ENCODE peak calls at places on chromosomes 16 and 17, in six cellular contexts. U, W, G, E, O and H are unnamed samples.

GRCh38 chr16:79066621-79067020 is 533.9 kb downstream of the MAF start:
- DNase-seq in U (no peak), W (no peak), G (no peak), E (no peak), O (no peak), H (no peak)

GRCh38 chr17:3527896-3528603 is 29.6 kb downstream of the TRPV3 start:
- DNase-seq in U (no peak), W (no peak), G (no peak), E (no peak), O (no peak), H (no peak)

GRCh38 chr17:50310455-50311111 is 35.3 kb upstream of the XYLT2 start:
- DNase-seq in U (no peak), W (no peak), G (no peak), E (no peak), O (no peak), H (no peak)

GRCh38 chr16:29697391-29697790 is 18.4 kb downstream of the QPRT start:
- DNase-seq in U (no peak), W (no peak), G (no peak), E (no peak), O (no peak), H (no peak)

GRCh38 chr17:57445051-57445450 is 188.7 kb downstream of the MSI2 start:
- DNase-seq in U (no peak), W (no peak), G (no peak), E (peak; percentile 80), O (no peak), H (no peak)

GRCh38 chr16:77227745-77228144 is 28.5 kb downstream of the SYCE1L start:
- DNase-seq in U (no peak), W (peak; percentile 23), G (no peak), E (no peak), O (no peak), H (no peak)

GRCh38 chr16:30356401-30357084 is 1.4 kb upstream of the CD2BP2 start:
- DNase-seq in U (no peak), W (peak; percentile 31), G (no peak), E (no peak), O (no peak), H (no peak)

GRCh38 chr16:83011101-83011720 is 384.4 kb downstream of the CDH13 start:
- DNase-seq in U (no peak), W (no peak), G (no peak), E (no peak), O (no peak), H (no peak)

DNA sequence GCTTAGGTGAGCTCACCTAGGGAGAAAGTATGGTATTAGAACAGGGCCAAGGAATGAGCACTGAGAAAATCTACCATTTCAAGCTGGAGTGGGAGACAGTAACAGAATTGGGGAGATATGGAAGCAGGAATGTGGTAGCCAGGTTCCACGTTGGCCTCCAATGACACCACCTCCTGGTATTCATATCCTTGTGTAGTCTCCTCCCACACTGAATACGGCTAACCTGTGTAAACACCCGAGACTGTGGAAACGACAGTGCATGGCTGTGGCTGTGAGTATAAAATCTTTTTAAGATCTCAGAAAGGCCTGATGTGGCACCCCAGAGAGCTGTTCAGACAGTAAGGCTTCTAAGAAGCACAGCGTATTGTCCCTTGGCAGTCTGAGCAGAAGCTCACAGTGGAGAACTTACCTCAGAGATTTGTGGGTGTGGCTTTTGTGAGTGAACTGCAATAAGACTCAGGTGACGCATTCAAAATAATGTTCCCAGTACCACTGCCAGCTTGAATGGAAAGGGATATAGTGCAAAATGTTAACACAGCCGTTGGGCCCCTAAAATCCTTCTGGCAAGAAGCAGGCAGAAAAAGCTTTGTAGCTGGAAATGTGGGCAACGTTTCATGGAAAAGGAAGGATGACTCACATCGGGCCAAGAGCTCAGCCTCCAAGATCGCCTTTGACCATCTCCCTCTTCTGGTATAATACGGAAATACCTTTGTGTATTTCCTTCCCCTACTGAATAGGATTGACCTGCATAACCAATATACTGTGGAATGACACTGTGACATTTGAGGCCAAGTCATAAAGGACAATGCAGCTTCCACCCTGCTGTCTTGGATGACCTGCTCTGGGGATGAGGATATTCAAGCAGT is 14.4 kb downstream of the SDR42E1 start:
- DNase-seq in U (peak; percentile 52), W (no peak), G (no peak), E (peak; percentile 76), O (no peak), H (no peak)
- TF ChIP-seq CTCF in U (peak; percentile 25), W (no peak), G (no peak), E (peak; percentile 30), O (no peak), H (no peak)

GRCh38 chr17:75877752-75878173 is 618 bp downstream of the TRIM47 start:
- DNase-seq in U (peak; percentile 70), W (peak; percentile 81), G (peak; percentile 70), E (peak; percentile 72), O (peak; percentile 60), H (peak; percentile 85)

GRCh38 chr17:75875182-75875939 is 3.0 kb downstream of the TRIM47 start:
- DNase-seq in U (no peak), W (no peak), G (no peak), E (no peak), O (no peak), H (peak; percentile 10)

GRCh38 chr17:75876938-75877751 is 1.2 kb downstream of the TRIM47 start:
- DNase-seq in U (peak; percentile 97), W (peak; percentile 70), G (no peak), E (peak; percentile 93), O (no peak), H (no peak)

GRCh38 chr17:75875940-75876189 is 2.5 kb downstream of the TRIM47 start:
- DNase-seq in U (no peak), W (no peak), G (no peak), E (no peak), O (no peak), H (no peak)

GRCh38 chr17:75876190-75876937 is 2.0 kb downstream of the TRIM47 start:
- DNase-seq in U (no peak), W (peak; percentile 88), G (peak; percentile 89), E (no peak), O (peak; percentile 79), H (peak; percentile 72)
- TF ChIP-seq CTCF in U (no peak), W (peak; percentile 39), G (peak; percentile 15), E (no peak), O (peak; percentile 47), H (peak; percentile 14)

DNA sequence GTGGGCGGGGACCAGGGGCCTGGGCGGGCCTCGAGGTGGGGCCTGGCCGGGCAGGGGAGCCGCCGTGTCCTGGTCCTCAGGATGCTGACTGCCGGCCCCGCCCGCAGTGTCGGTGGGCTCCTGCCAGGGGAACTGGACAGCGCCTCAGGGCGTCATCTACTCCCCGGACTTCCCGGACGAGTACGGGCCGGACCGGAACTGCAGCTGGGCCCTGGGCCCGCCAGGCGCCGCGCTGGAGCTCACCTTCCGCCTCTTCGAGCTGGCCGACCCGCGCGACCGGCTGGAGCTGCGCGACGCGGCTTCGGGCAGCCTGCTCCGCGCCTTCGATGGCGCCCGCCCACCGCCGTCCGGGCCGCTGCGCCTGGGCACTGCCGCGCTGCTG is 2.4 kb upstream of the PAQR4 start:
- DNase-seq in U (no peak), W (no peak), G (peak; percentile 19), E (no peak), O (no peak), H (no peak)
- TF ChIP-seq CTCF in U (no peak), W (no peak), G (no peak), E (no peak), O (no peak), H (peak; percentile 13)

GRCh38 chr16:72109300-72109699 is 15.7 kb downstream of the DHX38 start:
- DNase-seq in U (no peak), W (no peak), G (no peak), E (no peak), O (no peak), H (no peak)
- TF ChIP-seq CTCF in U (no peak), W (no peak), G (no peak), E (no peak), O (no peak), H (no peak)

GRCh38 chr17:8100763-8101162 is 13.2 kb upstream of the ALOX12B start:
- DNase-seq in U (no peak), W (no peak), G (no peak), E (no peak), O (no peak), H (no peak)

GRCh38 chr17:8091033-8091687 is 3.6 kb upstream of the ALOX12B start:
- DNase-seq in U (no peak), W (no peak), G (no peak), E (no peak), O (no peak), H (peak; percentile 67)

GRCh38 chr17:8100149-8100548 is 12.6 kb upstream of the ALOX12B start:
- DNase-seq in U (no peak), W (no peak), G (no peak), E (no peak), O (no peak), H (no peak)

GRCh38 chr17:8096541-8096940 is 9.0 kb upstream of the ALOX12B start:
- DNase-seq in U (no peak), W (no peak), G (no peak), E (no peak), O (no peak), H (no peak)

GRCh38 chr17:8095361-8095760 is 7.8 kb upstream of the ALOX12B start:
- DNase-seq in U (no peak), W (no peak), G (no peak), E (no peak), O (no peak), H (no peak)
- TF ChIP-seq CTCF in U (no peak), W (no peak), G (no peak), E (no peak), O (no peak), H (no peak)

GRCh38 chr17:78206298-78206697 is 7.8 kb upstream of the BIRC5 start:
- DNase-seq in U (no peak), W (no peak), G (no peak), E (no peak), O (no peak), H (no peak)
- TF ChIP-seq CTCF in U (no peak), W (no peak), G (no peak), E (no peak), O (no peak), H (no peak)

GRCh38 chr17:73305845-73306836 is 5.7 kb downstream of the CDC42EP4 start:
- DNase-seq in U (no peak), W (no peak), G (no peak), E (no peak), O (no peak), H (no peak)

GRCh38 chr17:73302189-73302588 is 9.6 kb downstream of the CDC42EP4 start:
- DNase-seq in U (peak; percentile 67), W (no peak), G (no peak), E (peak; percentile 86), O (no peak), H (no peak)

GRCh38 chr17:73304438-73304837 is 7.4 kb downstream of the CDC42EP4 start:
- DNase-seq in U (peak; percentile 58), W (no peak), G (no peak), E (no peak), O (no peak), H (no peak)

GRCh38 chr17:73307130-73307529 is 4.7 kb downstream of the CDC42EP4 start:
- DNase-seq in U (no peak), W (no peak), G (no peak), E (no peak), O (no peak), H (no peak)

GRCh38 chr17:73304971-73305786 is 6.6 kb downstream of the CDC42EP4 start:
- DNase-seq in U (peak; percentile 86), W (no peak), G (no peak), E (peak; percentile 79), O (no peak), H (no peak)
- TF ChIP-seq CTCF in U (peak; percentile 26), W (no peak), G (no peak), E (peak; percentile 32), O (no peak), H (no peak)